ENCODE peak calls at places on chromosomes 4 and X, in four cellular contexts. F is SK-N-SH, M is GM12891, B is HepG2. H is an unnamed sample.

GRCh38 chr4:38313999-38314561 is 349.9 kb upstream of the KLF3 start:
- DNase-seq in B (no peak), F (no peak), M (no peak), H (no peak)

GRCh38 chr4:14864365-14864762 is 137.9 kb upstream of the CPEB2 start:
- DNase-seq in M (no peak), B (no peak), F (no peak), H (no peak)

GRCh38 chr4:31360786-31361185 is 640.6 kb downstream of the PCDH7 start:
- DNase-seq in B (no peak), F (no peak), M (no peak), H (no peak)

GRCh38 chrX:39629001-39629400 is 468.8 kb downstream of the BCOR start:
- DNase-seq in F (no peak), M (no peak), B (no peak), H (no peak)

GRCh38 chr4:7172508-7172907 is 19.8 kb upstream of the SORCS2 start:
- DNase-seq in M (no peak), B (no peak), F (no peak), H (no peak)

GRCh38 chr4:185587065-185587443 is 51.7 kb upstream of the PDLIM3 start:
- DNase-seq in M (no peak), B (no peak), F (no peak), H (no peak)

GRCh38 chr4:37243061-37243460 is 1.5 kb upstream of the NWD2 start:
- DNase-seq in M (no peak), B (no peak), F (no peak), H (no peak)

GRCh38 chr4:78292336-78292735 is 235.2 kb downstream of the FRAS1 start:
- DNase-seq in B (no peak), F (no peak), M (no peak), H (no peak)

GRCh38 chrX:12894074-12894691 is 12.2 kb upstream of the TLR8 start:
- DNase-seq in M (no peak), B (peak), F (peak), H (no peak)

GRCh38 chr4:175891863-175892262 is 79.8 kb upstream of the GPM6A start:
- DNase-seq in M (peak), F (peak), B (peak), H (no peak)
- TF ChIP-seq TAF1 in M (no peak), F (no peak), B (no peak), H (no peak)

GRCh38 chr4:33722254-33722653 is 2522.1 kb downstream of the ARAP2 start:
- DNase-seq in M (no peak), B (no peak), F (no peak), H (no peak)
- TF ChIP-seq TAF1 in M (no peak), B (no peak), F (no peak), H (no peak)

GRCh38 chr4:188941524-188942109 is 802.4 kb downstream of the TRIML1 start:
- DNase-seq in F (no peak), M (no peak), B (no peak), H (no peak)

GRCh38 chr4:188942606-188943005 is 803.4 kb downstream of the TRIML1 start:
- DNase-seq in F (no peak), B (no peak), M (no peak), H (no peak)
- TF ChIP-seq TAF1 in F (no peak), B (no peak), M (no peak), H (no peak)

GRCh38 chr4:35772291-35772690 is 472.0 kb downstream of the ARAP2 start:
- DNase-seq in F (no peak), M (no peak), B (no peak), H (no peak)
- TF ChIP-seq TAF1 in F (no peak), M (no peak), B (no peak), H (no peak)

GRCh38 chr4:5712931-5713330 is 1.9 kb downstream of the EVC start:
- DNase-seq in F (no peak), B (no peak), M (no peak), H (no peak)
- TF ChIP-seq TAF1 in F (no peak), B (no peak), M (no peak), H (no peak)

GRCh38 chr4:84481077-84481878 is 17.8 kb downstream of the NKX6-1 start:
- DNase-seq in M (no peak), B (no peak), F (no peak), H (no peak)

GRCh38 chr4:84481879-84482245 is 17.2 kb downstream of the NKX6-1 start:
- DNase-seq in M (no peak), B (no peak), F (no peak), H (no peak)

GRCh38 chr4:84483738-84484137 is 15.4 kb downstream of the NKX6-1 start:
- DNase-seq in F (no peak), B (no peak), M (no peak), H (no peak)

GRCh38 chr4:84482564-84483563 is 16.2 kb downstream of the NKX6-1 start:
- DNase-seq in M (no peak), B (no peak), F (peak), H (no peak)

DNA sequence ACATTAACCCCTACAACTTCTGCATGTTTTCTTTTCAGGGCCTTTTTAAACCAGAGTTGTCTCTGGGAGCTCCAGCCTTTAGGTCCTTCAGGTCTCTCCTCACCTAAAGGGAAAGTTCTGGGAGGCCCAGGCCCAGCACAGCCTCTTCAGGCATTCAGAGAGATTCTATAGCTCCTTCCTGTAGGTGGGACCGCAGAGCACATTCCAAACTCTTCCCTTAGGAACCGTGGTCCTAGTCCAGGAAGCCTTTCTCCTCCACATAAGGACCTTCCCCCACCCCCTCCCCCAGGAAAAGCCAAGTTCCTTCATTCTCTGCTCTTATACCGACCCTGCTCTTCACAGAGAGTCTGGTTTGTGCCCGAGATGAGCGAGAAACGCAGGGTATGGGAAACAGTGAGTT is 14.8 kb downstream of the NKX6-1 start:
- DNase-seq in F (no peak), M (no peak), B (no peak), H (no peak)
- TF ChIP-seq TAF1 in F (no peak), M (no peak), B (no peak), H (no peak)

DNA sequence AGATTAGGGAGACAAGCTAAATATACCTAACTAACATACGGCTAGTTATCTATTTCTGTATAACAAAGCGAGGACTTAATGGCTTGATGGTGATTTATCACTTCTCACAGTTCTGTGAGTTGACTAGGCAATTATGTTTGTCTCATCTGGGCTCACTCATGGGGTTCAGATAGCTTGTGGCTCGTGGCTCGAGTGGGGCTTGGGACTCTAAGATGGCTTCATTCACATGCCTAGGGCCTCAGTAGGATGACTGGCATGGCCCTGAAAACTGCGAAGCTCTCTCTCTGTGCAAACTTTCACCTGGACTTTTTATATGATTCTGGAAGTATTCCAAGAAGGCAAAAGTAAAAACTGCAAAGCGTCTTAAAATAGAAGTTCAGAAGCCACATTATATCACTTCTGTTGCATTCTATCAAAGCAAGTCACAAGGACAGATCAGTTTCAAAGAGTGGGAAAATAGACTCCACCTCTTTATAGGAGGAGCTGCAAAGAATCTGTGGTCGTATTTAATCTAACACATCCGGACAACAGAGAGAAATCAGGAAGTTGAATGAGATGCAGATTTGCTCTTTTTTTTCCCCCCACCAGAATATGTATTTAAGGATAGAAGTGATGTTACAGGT is 491.2 kb downstream of the INPP4B start:
- DNase-seq in B (no peak), M (no peak), F (no peak), H (no peak)
- TF ChIP-seq TAF1 in B (no peak), M (no peak), F (no peak), H (no peak)

H was measured in GM12892.